ENCODE peak calls at places on chromosomes 6 and 20, in four cellular contexts. P is activated T-cell treated with anti-CD3 and anti-CD28 coated beads for 1 hour, Q is tibial nerve, G is NCI-H524 treated with DMSO at 0.1 percent for 48 hours. E is an unnamed sample.

GRCh38 chr20:19977373-19977770 is 39.8 kb upstream of the NAA20 start:
- DNase-seq in Q (no peak), P (no peak), G (no peak), E (no peak)

GRCh38 chr6:44067073-44067759 is 60.0 kb downstream of the MRPL14 start:
- DNase-seq in P (no peak), G (no peak), Q (no peak), E (no peak)

GRCh38 chr6:11961923-11962322 is 50.2 kb upstream of the HIVEP1 start:
- DNase-seq in P (no peak), G (no peak), Q (no peak), E (no peak)

GRCh38 chr6:52515219-52515960 is 61.5 kb downstream of the TRAM2 start:
- DNase-seq in G (no peak), P (no peak), Q (no peak), E (no peak)

GRCh38 chr6:122372647-122373046 is 26.8 kb upstream of the HSF2 start:
- DNase-seq in P (no peak), Q (no peak), G (no peak), E (no peak)

GRCh38 chr20:57860576-57860975 is 150.8 kb upstream of the PMEPA1 start:
- DNase-seq in P (no peak), Q (no peak), G (no peak), E (no peak)

GRCh38 chr6:130517444-130517931 is 151.7 kb downstream of the TMEM200A start:
- DNase-seq in P (no peak), G (no peak), Q (no peak), E (no peak)

GRCh38 chr6:17869010-17869752 is 118.3 kb downstream of the KIF13A start:
- DNase-seq in P (no peak), Q (no peak), G (no peak), E (no peak)

GRCh38 chr20:53767206-53767924 is 173.7 kb upstream of the ZNF217 start:
- DNase-seq in P (no peak), G (no peak), Q (no peak), E (no peak)

GRCh38 chr20:57395111-57395959 is 4.1 kb downstream of the RBM38 start:
- DNase-seq in G (no peak), Q (no peak), P (no peak), E (no peak)

GRCh38 chr6:146803601-146804000 is 204.8 kb downstream of the ADGB start:
- DNase-seq in G (no peak), Q (no peak), P (no peak), E (no peak)

GRCh38 chr6:1525364-1526038 is 84.2 kb upstream of the FOXC1 start:
- DNase-seq in Q (no peak), G (no peak), P (no peak), E (no peak)

GRCh38 chr20:58129736-58130135 is 98.7 kb downstream of the ANKRD60 start:
- DNase-seq in G (no peak), P (no peak), Q (no peak), E (no peak)

GRCh38 chr6:141167945-141168344 is 964.8 kb upstream of the GJE1 start:
- DNase-seq in P (no peak), Q (no peak), G (no peak), E (no peak)

GRCh38 chr6:38110407-38111025 is 291.0 kb downstream of the ZFAND3 start:
- DNase-seq in P (no peak), G (peak; percentile 82), Q (no peak), E (no peak)

GRCh38 chr6:133587841-133588240 is 301.1 kb upstream of the TCF21 start:
- DNase-seq in G (no peak), Q (no peak), P (no peak), E (no peak)

GRCh38 chr6:149436647-149437046 is 36.6 kb downstream of the SUMO4 start:
- DNase-seq in G (no peak), Q (no peak), P (no peak), E (no peak)

GRCh38 chr20:48128436-48128835 is 343.2 kb upstream of the SULF2 start:
- DNase-seq in Q (no peak), G (no peak), P (no peak), E (no peak)

GRCh38 chr6:141829566-141829965 is 303.2 kb upstream of the GJE1 start:
- DNase-seq in G (no peak), P (no peak), Q (no peak), E (no peak)

GRCh38 chr6:118905084-118905483 is 11.1 kb downstream of the ASF1A start:
- DNase-seq in Q (no peak), G (no peak), P (no peak), E (no peak)

GRCh38 chr6:113347420-113347819 is 509.7 kb upstream of the MARCKS start:
- DNase-seq in Q (no peak), G (no peak), P (no peak), E (no peak)

GRCh38 chr20:59813948-59814834 is 119.2 kb downstream of the SYCP2 start:
- DNase-seq in P (no peak), Q (peak; percentile 15), G (no peak), E (no peak)

GRCh38 chr6:31734703-31735500 is 1.4 kb downstream of the CLIC1 start:
- DNase-seq in G (no peak), P (peak; percentile 35), Q (peak; percentile 36), E (peak; percentile 49)

GRCh38 chr6:43900560-43901329 is 130.7 kb downstream of the VEGFA start:
- DNase-seq in G (peak; percentile 47), Q (no peak), P (no peak), E (no peak)

GRCh38 chr6:28462401-28462800 is 19.1 kb upstream of the ZSCAN23 start:
- DNase-seq in Q (no peak), P (no peak), G (no peak), E (no peak)

GRCh38 chr6:132070356-132070755 is 119.2 kb upstream of the CCN2 start:
- DNase-seq in P (no peak), Q (no peak), G (no peak), E (no peak)

GRCh38 chr6:160137989-160138835 is 16.6 kb downstream of the SLC22A1 start:
- DNase-seq in Q (peak; percentile 57), P (peak; percentile 52), G (no peak), E (no peak)

GRCh38 chr6:122405417-122405816 is 6.0 kb downstream of the HSF2 start:
- DNase-seq in P (no peak), G (no peak), Q (no peak), E (no peak)

GRCh38 chr6:1310628-1311399 is 1.1 kb upstream of the FOXQ1 start:
- DNase-seq in G (no peak), Q (no peak), P (no peak), E (no peak)

GRCh38 chr6:148407372-148407771 is 64.7 kb downstream of the SASH1 start:
- DNase-seq in P (no peak), Q (peak; percentile 64), G (no peak), E (no peak)

GRCh38 chr6:105363100-105363754 is 39.7 kb downstream of the PREP start:
- DNase-seq in Q (no peak), P (no peak), G (no peak), E (no peak)

GRCh38 chr6:98590957-98591356 is 243.4 kb upstream of the POU3F2 start:
- DNase-seq in Q (no peak), G (no peak), P (no peak), E (no peak)

GRCh38 chr20:32416206-32416605 is 58.1 kb downstream of the ASXL1 start:
- DNase-seq in Q (no peak), G (no peak), P (no peak), E (no peak)

GRCh38 chr6:150567823-150568383 is 31.8 kb upstream of the PLEKHG1 start:
- DNase-seq in P (no peak), G (peak; percentile 33), Q (no peak), E (no peak)

GRCh38 chr6:51531623-51532022 is 555.8 kb downstream of the PKHD1 start:
- DNase-seq in P (no peak), Q (no peak), G (no peak), E (no peak)

E was measured in activated B cell treated with CpG ODN at 0.5 μM for 24 hours.